ENCODE peak calls at places on chromosomes 2 and 18, in four cellular contexts. S is SK-N-SH, R is K562, D is HepG2. G is an unnamed sample.

GRCh38 chr2:192719630-192720029 is 524.9 kb upstream of the TMEFF2 start:
- DNase-seq in D (no peak), R (no peak), S (no peak), G (no peak)

GRCh38 chr2:221896505-221897151 is 324.5 kb upstream of the EPHA4 start:
- DNase-seq in S (no peak), R (no peak), D (no peak), G (no peak)

GRCh38 chr2:172726172-172726735 is 9.4 kb upstream of the RAPGEF4 start:
- DNase-seq in R (no peak), D (peak), S (no peak), G (no peak)

GRCh38 chr2:6639870-6640639 is 225.7 kb downstream of the CMPK2 start:
- DNase-seq in D (no peak), R (no peak), S (no peak), G (no peak)

GRCh38 chr18:8046421-8046820 is 479.3 kb downstream of the PTPRM start:
- DNase-seq in D (no peak), S (no peak), R (no peak), G (no peak)

GRCh38 chr2:32977228-32977758 is 30.5 kb downstream of the LTBP1 start:
- DNase-seq in R (peak), S (no peak), D (no peak), G (no peak)

GRCh38 chr2:62492048-62492447 is 13.9 kb downstream of the TMEM17 start:
- DNase-seq in S (no peak), D (peak), R (no peak), G (no peak)

GRCh38 chr2:151918308-151918707 is 90.1 kb upstream of the ARL5A start:
- DNase-seq in R (no peak), S (no peak), D (no peak), G (no peak)

GRCh38 chr2:47002480-47003381 is 87.1 kb upstream of the MCFD2 start:
- DNase-seq in S (peak), D (no peak), R (no peak), G (no peak)

GRCh38 chr18:44039826-44040225 is 640.9 kb upstream of the SETBP1 start:
- DNase-seq in S (no peak), D (no peak), R (no peak), G (peak)

GRCh38 chr2:195532628-195533271 is 124.3 kb upstream of the SLC39A10 start:
- DNase-seq in R (no peak), D (no peak), S (no peak), G (no peak)
- TF ChIP-seq JUND in R (no peak), D (no peak), S (no peak), G (no peak)

GRCh38 chr18:55418439-55418838 is 169.6 kb downstream of the TCF4 start:
- DNase-seq in D (no peak), S (no peak), R (no peak), G (no peak)

GRCh38 chr18:55420977-55421611 is 166.9 kb downstream of the TCF4 start:
- DNase-seq in R (no peak), D (no peak), S (no peak), G (no peak)

GRCh38 chr18:55419939-55420664 is 167.9 kb downstream of the TCF4 start:
- DNase-seq in D (no peak), S (no peak), R (no peak), G (no peak)

GRCh38 chr18:55420665-55420964 is 167.4 kb downstream of the TCF4 start:
- DNase-seq in R (no peak), D (no peak), S (no peak), G (no peak)

GRCh38 chr18:55419132-55419938 is 168.7 kb downstream of the TCF4 start:
- DNase-seq in S (no peak), D (no peak), R (no peak), G (peak)
- TF ChIP-seq JUND in S (no peak), D (no peak), R (no peak), G (no peak)

GRCh38 chr2:129923265-129924141 is 56.0 kb upstream of the RAB6C start:
- DNase-seq in S (peak), D (peak), R (peak), G (peak)
- TF ChIP-seq JUND in S (no peak), D (no peak), R (no peak), G (no peak)

DNA sequence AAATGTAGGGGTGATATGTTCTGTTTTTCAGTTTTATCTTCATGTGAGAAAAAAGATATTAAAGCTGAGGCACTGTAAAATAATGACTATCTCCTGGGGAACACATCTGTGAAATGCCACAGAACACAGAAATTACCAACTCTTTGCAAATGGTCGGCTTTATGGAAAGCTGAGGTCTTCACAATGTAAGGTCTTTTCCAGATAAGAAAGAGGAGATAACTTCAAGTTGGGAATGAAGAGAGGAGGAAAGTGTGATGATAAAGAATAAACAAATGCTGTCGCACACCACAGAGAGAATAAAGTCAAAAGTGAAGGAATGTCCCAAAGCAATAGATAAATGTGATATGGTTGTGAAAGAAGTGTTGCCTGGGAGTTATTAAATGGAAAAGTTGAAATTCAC is 1.2 kb upstream of the ALPK2 start:
- DNase-seq in D (no peak), R (no peak), S (no peak), G (no peak)
- TF ChIP-seq JUND in D (no peak), R (no peak), S (no peak), G (no peak)

DNA sequence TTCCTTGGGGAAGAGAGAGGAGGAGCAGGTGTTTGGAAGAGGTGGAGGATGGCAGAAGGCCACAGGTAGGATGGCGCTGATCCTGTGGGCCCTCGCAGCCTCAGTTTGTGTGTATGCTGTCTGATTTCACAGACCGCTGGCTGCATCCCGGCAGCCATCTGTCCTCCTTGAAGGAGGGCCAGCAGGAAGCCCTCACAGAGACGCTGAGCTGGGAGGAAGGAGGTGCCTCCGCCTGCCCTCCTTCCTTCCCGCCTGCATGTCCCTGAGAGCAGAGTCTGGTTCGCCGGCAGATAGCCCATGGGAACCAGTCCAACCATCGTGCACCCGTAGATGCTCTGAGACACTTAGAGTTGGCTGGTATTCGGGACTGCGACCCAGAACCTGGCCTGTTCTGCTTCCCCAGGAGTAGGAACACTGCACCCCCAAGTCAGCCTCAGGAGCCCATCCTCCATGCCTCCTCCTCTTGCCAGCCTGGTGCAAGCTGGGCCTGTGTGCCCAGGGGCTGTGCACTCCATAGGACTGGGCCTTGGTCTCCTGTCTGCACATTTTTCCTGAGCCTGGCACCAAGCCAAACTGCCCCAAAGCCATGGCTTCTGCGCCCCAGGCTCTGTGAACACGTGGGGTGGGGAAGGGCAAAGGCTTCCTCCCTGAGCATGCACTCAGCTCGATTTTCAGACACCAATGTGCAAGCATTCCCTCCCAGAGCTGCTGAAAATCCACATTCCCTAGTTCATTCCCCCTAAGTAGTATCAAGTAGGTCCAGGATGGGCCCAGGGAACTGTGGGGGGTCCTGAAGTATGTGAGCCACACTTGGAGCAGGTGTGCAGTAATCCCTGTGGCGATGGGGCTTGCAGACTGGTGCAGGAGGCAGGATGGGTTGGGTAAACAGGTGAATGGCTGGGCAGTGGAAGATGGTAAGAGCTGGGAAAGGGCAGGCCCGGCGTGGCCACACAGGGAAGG is 115.6 kb downstream of the SEPTIN10 start:
- DNase-seq in R (no peak), D (no peak), S (no peak), G (no peak)
- TF ChIP-seq JUND in R (no peak), D (no peak), S (no peak), G (no peak)

G was measured in T47D.